ENCODE peak calls at places on chromosomes 11 and 22, in six cellular contexts. S is OCI-LY7, P is GM23338, J is fibroblast of lung, K is GM12878, V is SK-N-SH. G is an unnamed sample.

GRCh38 chr11:64794526-64794925 is 8.5 kb downstream of the MAP4K2 start:
- DNase-seq in S (no peak), P (no peak), J (no peak), K (no peak), V (no peak), G (no peak)

GRCh38 chr11:123190504-123190903 is 4.5 kb downstream of the CLMP start:
- DNase-seq in S (no peak), P (no peak), J (no peak), K (no peak), V (no peak), G (no peak)

GRCh38 chr11:116605543-116605942 is 167.2 kb downstream of the BUD13 start:
- DNase-seq in S (peak), P (peak), J (no peak), K (no peak), V (no peak), G (peak)

GRCh38 chr11:21646351-21646750 is 546.5 kb upstream of the ANO5 start:
- DNase-seq in S (no peak), P (no peak), J (no peak), K (no peak), V (no peak), G (no peak)

GRCh38 chr11:114553642-114554041 is 6.0 kb downstream of the NXPE1 start:
- DNase-seq in S (no peak), P (no peak), J (no peak), K (no peak), V (no peak), G (no peak)

GRCh38 chr22:21652547-21653545 is 10.7 kb downstream of the SDF2L1 start:
- DNase-seq in S (peak), P (peak), J (no peak), K (no peak), V (no peak), G (peak)

GRCh38 chr11:46112961-46113617 is 8.2 kb downstream of the PHF21A start:
- DNase-seq in S (peak), P (peak), J (peak), K (no peak), V (peak), G (peak)

GRCh38 chr11:116606060-116606459 is 166.7 kb downstream of the BUD13 start:
- DNase-seq in S (no peak), P (no peak), J (no peak), K (no peak), V (peak), G (no peak)

GRCh38 chr22:30016596-30016995 is 63.7 kb upstream of the HORMAD2 start:
- DNase-seq in S (no peak), P (no peak), J (no peak), K (no peak), V (no peak), G (no peak)

GRCh38 chr11:124415356-124415923 is 9.2 kb downstream of the OR8B4 start:
- DNase-seq in S (peak), P (peak), J (peak), K (no peak), V (no peak), G (peak)

GRCh38 chr11:61870429-61871039 is 20.8 kb downstream of the FADS3 start:
- DNase-seq in S (no peak), P (no peak), J (peak), K (no peak), V (no peak), G (peak)

GRCh38 chr22:35409783-35410662 is 10.1 kb downstream of the MCM5 start:
- DNase-seq in S (peak), P (no peak), J (no peak), K (peak), V (no peak), G (no peak)

GRCh38 chr11:69328231-69328630 is 34.3 kb downstream of the MYEOV start:
- DNase-seq in S (no peak), P (no peak), J (no peak), K (no peak), V (no peak), G (no peak)

GRCh38 chr11:10805741-10806140 is 3.0 kb downstream of the EIF4G2 start:
- DNase-seq in S (no peak), P (no peak), J (no peak), K (no peak), V (no peak), G (no peak)

GRCh38 chr11:108009497-108010360 is 1.0 kb downstream of the CUL5 start:
- DNase-seq in S (peak), P (peak), J (peak), K (no peak), V (peak), G (peak)

GRCh38 chr22:25069758-25070461 is 117.4 kb downstream of the KIAA1671 start:
- DNase-seq in S (no peak), P (peak), J (no peak), K (no peak), V (no peak), G (no peak)

GRCh38 chr11:111205622-111206385 is 39.7 kb upstream of the POU2AF2 start:
- DNase-seq in S (no peak), P (no peak), J (peak), K (no peak), V (no peak), G (no peak)

DNA sequence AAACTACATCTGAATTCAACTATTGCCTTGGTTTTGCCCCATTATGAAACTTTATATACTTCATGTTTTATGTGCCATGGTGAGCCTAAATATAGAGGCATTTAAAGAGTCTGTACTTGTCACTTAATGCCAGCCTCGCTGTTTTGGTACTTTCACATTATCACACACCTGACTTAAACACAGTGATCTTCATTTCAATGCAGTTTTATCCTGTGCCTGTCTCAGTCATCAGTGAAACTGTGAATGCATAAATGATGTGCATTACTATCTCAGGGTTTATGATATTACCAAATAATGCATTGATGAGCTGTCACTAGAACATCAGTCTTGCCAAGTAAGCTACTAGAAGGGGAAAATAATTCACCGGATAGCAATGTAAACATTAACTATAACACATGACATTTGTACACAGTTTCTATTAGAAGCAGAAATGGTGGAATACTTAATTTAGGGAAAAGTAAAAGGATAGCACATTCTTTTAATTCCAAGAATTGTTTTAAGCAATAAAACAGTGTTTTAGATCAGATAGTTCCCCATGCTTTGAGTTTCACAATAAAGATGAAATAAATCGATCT is 92.6 kb downstream of the MSANTD4 start:
- DNase-seq in S (no peak), P (no peak), J (no peak), K (no peak), V (no peak), G (no peak)
- H2AFZ ChIP-seq in S (no peak), P (no peak), J (no peak), K (no peak), V (no peak), G (no peak)

GRCh38 chr11:84091212-84091986 is 805.2 kb upstream of the CCDC90B start:
- DNase-seq in S (no peak), P (peak), J (no peak), K (no peak), V (no peak), G (no peak)

GRCh38 chr11:84089072-84090057 is 803.2 kb upstream of the CCDC90B start:
- DNase-seq in S (no peak), P (no peak), J (peak), K (no peak), V (peak), G (no peak)
- H2AFZ ChIP-seq in S (no peak), P (no peak), J (no peak), K (no peak), V (no peak), G (no peak)

GRCh38 chr11:79546366-79546765 is 105.5 kb upstream of the TENM4 start:
- DNase-seq in S (no peak), P (no peak), J (no peak), K (no peak), V (no peak), G (no peak)
- H2AFZ ChIP-seq in S (no peak), P (peak), J (no peak), K (no peak), V (no peak), G (no peak)

GRCh38 chr11:34027516-34028406 is 23.8 kb upstream of the CAPRIN1 start:
- DNase-seq in S (no peak), P (no peak), J (no peak), K (no peak), V (no peak), G (no peak)
- H2AFZ ChIP-seq in S (no peak), P (no peak), J (no peak), K (no peak), V (no peak), G (peak)

GRCh38 chr11:80595011-80595410 is 1154.2 kb upstream of the TENM4 start:
- DNase-seq in S (no peak), P (no peak), J (peak), K (no peak), V (no peak), G (no peak)

GRCh38 chr11:80603472-80603871 is 1162.6 kb upstream of the TENM4 start:
- DNase-seq in S (no peak), P (no peak), J (no peak), K (no peak), V (no peak), G (no peak)

GRCh38 chr11:80596291-80596810 is 1155.5 kb upstream of the TENM4 start:
- DNase-seq in S (no peak), P (no peak), J (peak), K (no peak), V (no peak), G (no peak)

GRCh38 chr11:80593981-80594380 is 1153.2 kb upstream of the TENM4 start:
- DNase-seq in S (no peak), P (no peak), J (peak), K (no peak), V (no peak), G (no peak)

GRCh38 chr11:80598905-80599304 is 1158.1 kb upstream of the TENM4 start:
- DNase-seq in S (no peak), P (no peak), J (no peak), K (no peak), V (no peak), G (no peak)
- H2AFZ ChIP-seq in S (no peak), P (no peak), J (no peak), K (no peak), V (no peak), G (no peak)

GRCh38 chr11:67520856-67521824 is 2.1 kb downstream of the CABP2 start:
- DNase-seq in S (no peak), P (no peak), J (no peak), K (no peak), V (no peak), G (no peak)
- H2AFZ ChIP-seq in S (no peak), P (no peak), J (no peak), K (no peak), V (no peak), G (no peak)

GRCh38 chr11:72782081-72782920 is 11.5 kb downstream of the STARD10 start:
- DNase-seq in S (peak), P (peak), J (no peak), K (no peak), V (peak), G (no peak)
- H2AFZ ChIP-seq in S (peak), P (peak), J (no peak), K (peak), V (no peak), G (peak)